ENCODE peak calls at places on chromosomes 5 and 9, in six cellular contexts. F is IMR-90, M is type B pancreatic cell, E is mucosa of descending colon, C is left ventricle myocardium inferior, W is foreskin fibroblast. P is an unnamed sample.

GRCh38 chr5:132486318-132487094 is 4.1 kb downstream of the IRF1 start:
- DNase-seq in F (no peak), M (no peak), E (no peak), C (no peak), W (no peak), P (no peak)

GRCh38 chr9:126205260-126205659 is 121.4 kb upstream of the MVB12B start:
- DNase-seq in F (no peak), M (no peak), E (no peak), C (no peak), W (no peak), P (no peak)

GRCh38 chr5:170493028-170493820 is 10.6 kb upstream of the KCNIP1 start:
- DNase-seq in F (no peak), M (no peak), E (no peak), C (no peak), W (no peak), P (no peak)

GRCh38 chr5:14325369-14325768 is 182.2 kb downstream of the TRIO start:
- DNase-seq in F (peak; percentile 51), M (no peak), E (no peak), C (no peak), W (no peak), P (no peak)

GRCh38 chr9:134420281-134420835 is 94.1 kb downstream of the RXRA start:
- DNase-seq in F (no peak), M (no peak), E (no peak), C (no peak), W (no peak), P (no peak)

GRCh38 chr5:129018836-129019235 is 53.5 kb downstream of the SLC27A6 start:
- DNase-seq in F (no peak), M (no peak), E (no peak), C (no peak), W (no peak), P (no peak)

GRCh38 chr5:84384604-84385575 is at the start of gene EDIL3:
- DNase-seq in F (peak; percentile 59), M (peak; percentile 74), E (peak; percentile 62), C (no peak), W (no peak), P (no peak)

GRCh38 chr9:11312976-11313375 is 700.2 kb upstream of the PTPRD start:
- DNase-seq in F (no peak), M (no peak), E (no peak), C (no peak), W (no peak), P (no peak)

GRCh38 chr5:115810776-115811175 is 5.7 kb downstream of the CDO1 start:
- DNase-seq in F (peak; percentile 60), M (no peak), E (no peak), C (no peak), W (peak; percentile 58), P (no peak)

GRCh38 chr9:110578896-110579752 is at the start of gene SVEP1:
- DNase-seq in F (peak; percentile 77), M (peak; percentile 74), E (peak; percentile 32), C (peak; percentile 44), W (peak; percentile 74), P (peak; percentile 25)

GRCh38 chr9:68947015-68947414 is 66.9 kb downstream of the PRKACG start:
- DNase-seq in F (no peak), M (no peak), E (no peak), C (no peak), W (no peak), P (no peak)

GRCh38 chr5:1801061-1801953 is at the start of gene NDUFS6:
- DNase-seq in F (peak; percentile 55), M (no peak), E (peak; percentile 90), C (peak; percentile 82), W (peak; percentile 65), P (no peak)

GRCh38 chr9:93976081-93976480 is 20.9 kb upstream of the BARX1 start:
- DNase-seq in F (no peak), M (no peak), E (no peak), C (no peak), W (no peak), P (no peak)

GRCh38 chr5:157335534-157336422 is 69.9 kb downstream of the CYFIP2 start:
- DNase-seq in F (peak; percentile 76), M (no peak), E (no peak), C (peak; percentile 32), W (peak; percentile 74), P (peak; percentile 88)

GRCh38 chr5:10607023-10607665 is 43.3 kb downstream of the ANKRD33B start:
- DNase-seq in F (peak; percentile 83), M (peak; percentile 54), E (no peak), C (peak; percentile 65), W (no peak), P (no peak)

GRCh38 chr5:78671609-78672008 is 23.0 kb upstream of the LHFPL2 start:
- DNase-seq in F (no peak), M (no peak), E (peak; percentile 52), C (no peak), W (no peak), P (no peak)

GRCh38 chr5:103487822-103488493 is 74.6 kb downstream of the NUDT12 start:
- DNase-seq in F (no peak), M (no peak), E (no peak), C (no peak), W (no peak), P (no peak)

GRCh38 chr9:104144336-104144735 is 50.2 kb downstream of the SMC2 start:
- DNase-seq in F (no peak), M (no peak), E (no peak), C (no peak), W (no peak), P (no peak)

GRCh38 chr5:92644271-92644886 is 936.6 kb downstream of the NR2F1-AS1 start:
- DNase-seq in F (no peak), M (no peak), E (no peak), C (no peak), W (no peak), P (no peak)

GRCh38 chr5:74034738-74035137 is 408.7 kb downstream of the ARHGEF28 start:
- DNase-seq in F (peak; percentile 88), M (no peak), E (no peak), C (no peak), W (peak; percentile 65), P (peak; percentile 70)

GRCh38 chr9:107020040-107020530 is 157.1 kb downstream of the ZNF462 start:
- DNase-seq in F (peak; percentile 96), M (no peak), E (no peak), C (no peak), W (peak; percentile 79), P (peak; percentile 91)

GRCh38 chr9:133428579-133429215 is 6.5 kb downstream of the ADAMTS13 start:
- DNase-seq in F (no peak), M (no peak), E (peak; percentile 56), C (no peak), W (no peak), P (no peak)

GRCh38 chr9:78539904-78540303 is 243.0 kb downstream of the PSAT1 start:
- DNase-seq in F (peak; percentile 77), M (no peak), E (no peak), C (no peak), W (peak; percentile 93), P (peak; percentile 93)

GRCh38 chr5:1030801-1031271 is 22.2 kb downstream of the NKD2 start:
- DNase-seq in F (no peak), M (no peak), E (no peak), C (no peak), W (no peak), P (no peak)

GRCh38 chr5:83919071-83920041 is 198.7 kb upstream of the HAPLN1 start:
- DNase-seq in F (peak; percentile 64), M (no peak), E (no peak), C (no peak), W (no peak), P (no peak)

GRCh38 chr9:33130501-33130900 is 36.6 kb downstream of the B4GALT1 start:
- DNase-seq in F (peak; percentile 46), M (no peak), E (peak; percentile 60), C (no peak), W (no peak), P (no peak)

GRCh38 chr9:33133186-33133585 is 34.0 kb downstream of the B4GALT1 start:
- DNase-seq in F (no peak), M (no peak), E (no peak), C (no peak), W (no peak), P (no peak)

GRCh38 chr9:33132249-33132772 is 34.8 kb downstream of the B4GALT1 start:
- DNase-seq in F (peak; percentile 90), M (no peak), E (no peak), C (no peak), W (peak; percentile 85), P (peak; percentile 83)

GRCh38 chr9:33130961-33131360 is 36.2 kb downstream of the B4GALT1 start:
- DNase-seq in F (no peak), M (no peak), E (no peak), C (no peak), W (no peak), P (no peak)

DNA sequence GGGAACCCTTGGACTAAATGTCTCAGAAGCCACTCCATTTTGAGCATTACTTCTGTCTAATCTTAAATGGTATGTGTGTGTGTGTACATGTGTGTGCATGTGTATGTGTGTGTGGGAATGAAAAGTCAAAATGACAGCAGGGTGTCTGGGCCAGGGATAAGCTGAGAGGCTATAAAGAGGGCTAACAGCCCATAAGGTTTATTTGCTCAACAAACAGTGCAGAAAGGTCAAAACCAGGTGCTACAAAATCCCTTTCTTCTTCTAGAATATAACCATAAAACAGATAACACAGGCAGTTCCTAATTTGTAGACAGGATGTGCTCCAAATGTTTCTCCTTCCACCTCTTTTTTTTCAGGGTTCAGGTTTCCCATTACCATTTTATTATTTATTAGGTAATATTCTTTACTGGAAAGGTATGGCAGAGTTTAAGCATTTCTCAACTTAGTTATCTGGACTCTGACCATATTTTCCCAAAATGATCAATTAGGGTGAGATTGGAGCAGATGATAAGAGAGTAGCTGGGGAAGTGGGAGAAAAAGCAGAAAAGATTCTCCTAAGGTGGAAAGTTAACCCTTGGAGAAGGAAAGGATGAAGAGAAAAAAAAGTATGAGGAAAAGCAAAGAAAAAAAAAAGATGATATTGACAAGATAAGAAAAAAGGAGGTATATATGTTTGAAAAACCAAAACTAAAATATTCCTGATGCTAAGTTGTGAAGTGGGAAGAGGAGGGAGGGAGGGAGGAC is 35.5 kb downstream of the B4GALT1 start:
- DNase-seq in F (no peak), M (no peak), E (no peak), C (no peak), W (no peak), P (no peak)
- TF ChIP-seq CTCF in F (no peak), M (no peak), E (no peak), C (no peak), W (no peak), P (no peak)

DNA sequence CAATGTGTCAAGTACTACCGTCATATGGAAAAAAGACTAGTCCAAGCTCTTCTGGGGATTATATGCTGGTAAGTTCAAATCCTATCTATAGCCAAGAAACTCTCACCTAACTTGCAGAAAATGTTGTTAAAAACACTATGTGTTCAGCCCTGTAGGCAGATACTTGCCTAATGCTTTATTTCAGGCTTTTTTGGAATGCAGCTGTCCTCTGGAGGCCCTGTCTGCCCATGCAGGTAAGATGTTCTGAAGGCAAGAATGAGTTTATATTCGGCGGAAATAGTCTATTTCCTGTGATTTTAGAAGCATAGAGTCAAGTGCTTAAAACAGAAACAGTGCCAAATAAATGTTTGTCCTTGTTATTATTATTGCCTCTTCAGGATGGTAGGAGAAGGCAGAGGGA is 34.3 kb upstream of the PPP2R2B start:
- DNase-seq in F (no peak), M (no peak), E (no peak), C (no peak), W (no peak), P (no peak)
- TF ChIP-seq CTCF in F (no peak), M (no peak), E (no peak), C (no peak), W (no peak), P (no peak)

GRCh38 chr9:21890696-21891095 is 88.3 kb downstream of the MTAP start:
- DNase-seq in F (no peak), M (no peak), E (no peak), C (no peak), W (no peak), P (no peak)
- TF ChIP-seq CTCF in F (no peak), M (no peak), E (no peak), C (no peak), W (no peak), P (no peak)

GRCh38 chr9:976805-977360 is 428 bp downstream of the DMRT3 start:
- DNase-seq in F (no peak), M (no peak), E (no peak), C (no peak), W (no peak), P (no peak)
- TF ChIP-seq CTCF in F (no peak), M (no peak), E (no peak), C (no peak), W (no peak), P (no peak)